ENCODE peak calls at places on chromosome 15, in five cellular contexts. R, D, E, M and X are unnamed samples.

GRCh38 chr15:74382004-74382816 is 14.8 kb upstream of the CYP11A1 start:
- DNase-seq in R (peak), D (no peak), E (peak), M (peak), X (no peak)

GRCh38 chr15:72086920-72087648 is 30.9 kb downstream of the MYO9A start:
- DNase-seq in R (no peak), D (no peak), E (no peak), M (no peak), X (no peak)

GRCh38 chr15:68729789-68730201 is 90.9 kb downstream of the ANP32A start:
- DNase-seq in R (no peak), D (no peak), E (no peak), M (no peak), X (peak)

GRCh38 chr15:65249641-65250040 is 37.0 kb downstream of the PARP16 start:
- DNase-seq in R (peak), D (no peak), E (peak), M (no peak), X (no peak)

GRCh38 chr15:78177447-78177873 is 28.3 kb downstream of the IDH3A start:
- DNase-seq in R (peak), D (no peak), E (peak), M (peak), X (no peak)

GRCh38 chr15:93126496-93127083 is 37.6 kb upstream of the RGMA start:
- DNase-seq in R (no peak), D (no peak), E (no peak), M (peak), X (no peak)

GRCh38 chr15:78950906-78951840 is 6.3 kb upstream of the CTSH start:
- DNase-seq in R (no peak), D (peak), E (no peak), M (no peak), X (no peak)

GRCh38 chr15:31207246-31207645 is 105.7 kb upstream of the TRPM1 start:
- DNase-seq in R (peak), D (no peak), E (no peak), M (no peak), X (no peak)

GRCh38 chr15:56042031-56042430 is 48.6 kb upstream of the NEDD4 start:
- DNase-seq in R (no peak), D (no peak), E (no peak), M (no peak), X (no peak)

GRCh38 chr15:53203454-53203853 is 413.3 kb upstream of the ONECUT1 start:
- DNase-seq in R (no peak), D (no peak), E (no peak), M (peak), X (no peak)

GRCh38 chr15:36688310-36689102 is 109.1 kb downstream of the CDIN1 start:
- DNase-seq in R (no peak), D (no peak), E (no peak), M (no peak), X (no peak)

GRCh38 chr15:39499701-39500100 is 81.2 kb upstream of the THBS1 start:
- DNase-seq in R (no peak), D (no peak), E (no peak), M (no peak), X (peak)

GRCh38 chr15:71743861-71744382 is 66.4 kb upstream of the NR2E3 start:
- DNase-seq in R (peak), D (no peak), E (peak), M (peak), X (no peak)

GRCh38 chr15:52488830-52489229 is 39.9 kb downstream of the MYO5A start:
- DNase-seq in R (no peak), D (no peak), E (no peak), M (no peak), X (no peak)

GRCh38 chr15:74039656-74040010 is 42.7 kb downstream of the GOLGA6A start:
- DNase-seq in R (no peak), D (no peak), E (no peak), M (no peak), X (no peak)

GRCh38 chr15:78910836-78911235 is 34.0 kb downstream of the CTSH start:
- DNase-seq in R (no peak), D (no peak), E (no peak), M (no peak), X (no peak)

GRCh38 chr15:97652700-97653167 is 307.8 kb upstream of the ARRDC4 start:
- DNase-seq in R (no peak), D (no peak), E (no peak), M (peak), X (no peak)

GRCh38 chr15:78162038-78162437 is 12.9 kb downstream of the IDH3A start:
- DNase-seq in R (peak), D (no peak), E (no peak), M (no peak), X (no peak)

GRCh38 chr15:67101981-67102929 is 36.9 kb downstream of the SMAD3 start:
- DNase-seq in R (peak), D (no peak), E (peak), M (no peak), X (no peak)

GRCh38 chr15:52336530-52336929 is 40.9 kb upstream of the MYO5C start:
- DNase-seq in R (no peak), D (no peak), E (no peak), M (peak), X (no peak)

GRCh38 chr15:68300115-68300940 is 22.8 kb downstream of the FEM1B start:
- DNase-seq in R (no peak), D (no peak), E (no peak), M (no peak), X (no peak)

GRCh38 chr15:73927003-73927475 is 777 bp downstream of the LOXL1 start:
- DNase-seq in R (peak), D (no peak), E (peak), M (peak), X (no peak)

GRCh38 chr15:51051776-51052175 is 42.9 kb downstream of the TNFAIP8L3 start:
- DNase-seq in R (no peak), D (no peak), E (no peak), M (no peak), X (no peak)

GRCh38 chr15:92663250-92663951 is 7.8 kb upstream of the FAM174B start:
- DNase-seq in R (peak), D (no peak), E (peak), M (no peak), X (no peak)

GRCh38 chr15:39573844-39574243 is 7.0 kb upstream of the THBS1 start:
- DNase-seq in R (no peak), D (no peak), E (no peak), M (no peak), X (no peak)

GRCh38 chr15:96333194-96334016 is 2.9 kb downstream of the NR2F2 start:
- DNase-seq in R (no peak), D (no peak), E (peak), M (peak), X (no peak)

GRCh38 chr15:64560998-64561397 is 100.6 kb downstream of the ZNF609 start:
- DNase-seq in R (no peak), D (no peak), E (no peak), M (no peak), X (no peak)

GRCh38 chr15:63440265-63440648 is 58.6 kb upstream of the CA12 start:
- DNase-seq in R (no peak), D (no peak), E (no peak), M (no peak), X (no peak)

GRCh38 chr15:63435416-63435815 is 53.8 kb upstream of the CA12 start:
- DNase-seq in R (no peak), D (no peak), E (no peak), M (no peak), X (no peak)

GRCh38 chr15:63434567-63435219 is 53.0 kb upstream of the CA12 start:
- DNase-seq in R (no peak), D (no peak), E (no peak), M (no peak), X (no peak)

GRCh38 chr15:63439536-63440264 is 58.1 kb upstream of the CA12 start:
- DNase-seq in R (peak), D (no peak), E (no peak), M (no peak), X (no peak)

GRCh38 chr15:63436872-63437375 is 55.3 kb upstream of the CA12 start:
- DNase-seq in R (peak), D (peak), E (no peak), M (peak), X (peak)
- TF ChIP-seq CTCF in R (no peak), D (no peak), E (no peak), M (no peak), X (no peak)

GRCh38 chr15:48650931-48651330 is 5.4 kb upstream of the FBN1 start:
- DNase-seq in R (no peak), D (no peak), E (no peak), M (no peak), X (no peak)

GRCh38 chr15:48646364-48646763 is 855 bp upstream of the FBN1 start:
- DNase-seq in R (no peak), D (no peak), E (no peak), M (no peak), X (no peak)

GRCh38 chr15:48645558-48646330 is at the start of gene FBN1:
- DNase-seq in R (peak), D (peak), E (peak), M (peak), X (peak)

GRCh38 chr15:48644827-48645557 is 517 bp downstream of the FBN1 start:
- DNase-seq in R (peak), D (no peak), E (peak), M (peak), X (no peak)

GRCh38 chr15:48647963-48648362 is 2.5 kb upstream of the FBN1 start:
- DNase-seq in R (no peak), D (no peak), E (no peak), M (no peak), X (no peak)
- TF ChIP-seq CTCF in R (no peak), D (peak), E (no peak), M (no peak), X (peak)

GRCh38 chr15:82809308-82810060 is at the start of gene WHAMM:
- DNase-seq in R (peak), D (peak), E (peak), M (peak), X (peak)
- TF ChIP-seq CTCF in R (no peak), D (peak), E (peak), M (peak), X (no peak)

GRCh38 chr15:87720235-87720634 is 536.3 kb downstream of the NTRK3 start:
- DNase-seq in R (no peak), D (no peak), E (no peak), M (no peak), X (no peak)
- TF ChIP-seq CTCF in R (no peak), D (no peak), E (no peak), M (no peak), X (no peak)

GRCh38 chr15:58590901-58591300 is 158.6 kb downstream of the ADAM10 start:
- DNase-seq in R (no peak), D (no peak), E (no peak), M (no peak), X (no peak)
- TF ChIP-seq CTCF in R (no peak), D (no peak), E (no peak), M (no peak), X (no peak)

GRCh38 chr15:101017041-101017754 is 98.0 kb downstream of the LRRK1 start:
- DNase-seq in R (peak), D (no peak), E (no peak), M (no peak), X (no peak)
- TF ChIP-seq CTCF in R (peak), D (no peak), E (no peak), M (no peak), X (peak)

GRCh38 chr15:41806291-41807181 is 21.4 kb upstream of the JMJD7 start:
- DNase-seq in R (no peak), D (no peak), E (no peak), M (peak), X (no peak)
- TF ChIP-seq CTCF in R (no peak), D (no peak), E (no peak), M (no peak), X (no peak)